ENCODE peak calls at places on chromosomes 1 and 21, in ten cellular contexts. E, L, C, B, P, D, W, N, X and A are unnamed samples.

GRCh38 chr1:161088587-161089110 is 709 bp downstream of the NECTIN4 start:
- DNase-seq in E (peak; percentile 63), L (peak; percentile 78), C (no peak), B (no peak), P (no peak), D (peak; percentile 89), W (no peak), N (no peak), X (no peak), A (no peak)

GRCh38 chr21:16085436-16085835 is 355.7 kb downstream of the USP25 start:
- DNase-seq in E (peak; percentile 39), L (peak; percentile 81), C (peak; percentile 29), B (no peak), P (no peak), D (no peak), W (no peak), N (no peak), X (no peak), A (no peak)

GRCh38 chr1:94160811-94161210 is 39.9 kb upstream of the ABCA4 start:
- DNase-seq in E (peak; percentile 86), L (peak; percentile 90), C (peak; percentile 59), B (peak; percentile 43), P (no peak), D (peak; percentile 32), W (peak; percentile 92), N (no peak), X (peak; percentile 4), A (no peak)

GRCh38 chr1:4603317-4604110 is 50.9 kb upstream of the AJAP1 start:
- DNase-seq in E (no peak), L (no peak), C (no peak), B (no peak), P (no peak), D (peak; percentile 53), W (no peak), N (no peak), X (no peak), A (no peak)

GRCh38 chr1:157732755-157733154 is 32.2 kb upstream of the FCRL3 start:
- DNase-seq in E (no peak), L (no peak), C (no peak), B (no peak), P (no peak), D (no peak), W (no peak), N (no peak), X (no peak), A (no peak)

GRCh38 chr1:26723013-26723991 is 27.5 kb downstream of the ARID1A start:
- DNase-seq in E (peak; percentile 99), L (peak; percentile 99), C (peak; percentile 98), B (peak; percentile 21), P (peak; percentile 86), D (peak; percentile 93), W (peak; percentile 98), N (peak; percentile 26), X (peak; percentile 45), A (peak; percentile 36)

GRCh38 chr1:12434686-12435085 is 183.3 kb downstream of the DHRS3 start:
- DNase-seq in E (no peak), L (no peak), C (no peak), B (no peak), P (no peak), D (no peak), W (no peak), N (no peak), X (no peak), A (no peak)

GRCh38 chr1:158945061-158945460 is 13.7 kb downstream of the PYHIN1 start:
- DNase-seq in E (no peak), L (no peak), C (no peak), B (no peak), P (no peak), D (no peak), W (no peak), N (no peak), X (no peak), A (peak; percentile 20)

DNA sequence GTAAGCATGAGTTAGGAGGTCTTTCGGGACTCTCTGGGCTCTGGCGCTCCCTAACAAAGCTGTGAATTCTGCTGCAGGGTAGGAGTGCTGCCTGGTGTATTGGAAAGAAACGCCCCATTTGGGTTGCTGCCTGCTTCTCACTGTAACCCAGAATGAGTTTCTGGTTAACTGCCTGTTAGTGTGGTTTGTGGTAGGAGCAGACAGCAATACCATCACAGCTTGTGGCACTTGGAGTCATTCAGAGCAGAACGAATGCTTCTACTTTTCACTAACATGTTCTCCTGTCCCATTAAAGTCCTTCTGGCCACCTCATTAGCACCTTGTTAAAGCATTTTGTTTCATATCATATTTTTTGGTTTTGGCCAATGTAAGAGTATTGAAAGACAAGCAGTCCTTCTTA is 18.1 kb downstream of the MAP3K7CL start:
- DNase-seq in E (peak; percentile 64), L (peak; percentile 87), C (peak; percentile 75), B (no peak), P (no peak), D (peak; percentile 83), W (no peak), N (no peak), X (no peak), A (no peak)
- H2AFZ ChIP-seq in E (no peak overlapping the region), L (peak overlapping the region; percentile 7), C (no peak overlapping the region), B (no peak overlapping the region), P (no peak overlapping the region), D (peak overlapping the region; percentile 80), W (no peak overlapping the region), N (no peak overlapping the region), X (no peak overlapping the region), A (no peak overlapping the region)

GRCh38 chr1:117976381-117976780 is 46.8 kb downstream of the WDR3 start:
- DNase-seq in E (no peak), L (no peak), C (no peak), B (no peak), P (no peak), D (no peak), W (no peak), N (no peak), X (no peak), A (no peak)
- H2AFZ ChIP-seq in E (no peak overlapping the region), L (no peak overlapping the region), C (no peak overlapping the region), B (no peak overlapping the region), P (no peak overlapping the region), D (no peak overlapping the region), W (no peak overlapping the region), N (no peak overlapping the region), X (no peak overlapping the region), A (no peak overlapping the region)

GRCh38 chr21:28635541-28635940 is 357.1 kb downstream of the LTN1 start:
- DNase-seq in E (no peak), L (no peak), C (no peak), B (no peak), P (no peak), D (peak; percentile 37), W (no peak), N (no peak), X (no peak), A (no peak)

GRCh38 chr21:28632718-28633408 is 359.8 kb downstream of the LTN1 start:
- DNase-seq in E (peak; percentile 83), L (peak; percentile 81), C (peak; percentile 55), B (no peak), P (no peak), D (peak; percentile 97), W (peak; percentile 60), N (no peak), X (peak; percentile 1), A (no peak)

GRCh38 chr21:28636988-28637691 is 355.5 kb downstream of the LTN1 start:
- DNase-seq in E (peak; percentile 94), L (peak; percentile 81), C (peak; percentile 79), B (no peak), P (no peak), D (peak; percentile 95), W (peak; percentile 14), N (no peak), X (peak; percentile 42), A (no peak)

GRCh38 chr21:28639742-28640141 is 352.9 kb downstream of the LTN1 start:
- DNase-seq in E (no peak), L (peak; percentile 71), C (peak; percentile 28), B (no peak), P (no peak), D (peak; percentile 29), W (no peak), N (no peak), X (no peak), A (no peak)

DNA sequence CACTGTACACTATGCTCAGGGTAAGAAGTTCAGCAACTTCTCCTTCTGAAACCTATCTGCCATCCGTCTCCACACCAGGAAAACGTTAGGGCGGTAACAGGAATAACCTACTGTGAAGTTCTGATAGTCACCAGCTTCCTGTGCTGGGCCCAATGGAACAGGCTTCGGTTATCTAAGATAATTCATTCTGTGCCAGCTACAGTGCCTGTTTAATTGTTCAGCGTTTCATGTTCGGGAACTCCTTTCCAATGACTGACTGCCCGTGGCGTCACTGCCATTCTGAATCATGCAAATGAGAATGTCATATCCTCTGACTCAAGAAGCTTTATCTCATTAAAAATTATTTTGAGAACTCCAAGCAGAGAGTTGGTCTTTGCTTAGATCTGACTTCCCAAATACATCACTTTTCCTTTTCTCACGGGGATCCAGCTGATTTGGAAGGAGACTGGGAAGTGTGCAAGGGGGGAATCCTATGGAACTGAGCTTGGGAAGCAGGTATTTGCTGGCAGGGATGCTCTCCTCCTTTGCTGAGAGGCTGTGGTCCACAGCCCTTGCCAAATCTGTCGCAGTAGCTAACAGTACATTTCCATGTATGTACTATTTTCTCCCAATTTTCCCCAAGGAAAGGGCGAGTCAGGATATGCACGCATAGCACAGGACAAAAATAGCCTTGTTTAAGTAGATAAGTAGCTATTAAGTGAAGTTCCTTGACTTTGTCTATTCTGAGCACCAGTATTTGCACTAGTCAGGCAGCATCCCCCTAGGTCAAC is 358.7 kb downstream of the LTN1 start:
- DNase-seq in E (peak; percentile 95), L (peak; percentile 93), C (peak; percentile 75), B (no peak), P (no peak), D (peak; percentile 89), W (peak; percentile 46), N (no peak), X (no peak), A (no peak)
- H2AFZ ChIP-seq in E (peak overlapping the region; percentile 64), L (peak overlapping the region; percentile 18), C (peak overlapping the region; percentile 67), B (no peak overlapping the region), P (peak overlapping the region; percentile 5), D (peak overlapping the region; percentile 44), W (no peak overlapping the region), N (no peak overlapping the region), X (no peak overlapping the region), A (no peak overlapping the region)

GRCh38 chr1:184836081-184836480 is 81.4 kb upstream of the EDEM3 start:
- DNase-seq in E (no peak), L (no peak), C (no peak), B (no peak), P (no peak), D (no peak), W (no peak), N (no peak), X (no peak), A (no peak)

GRCh38 chr1:184838374-184838995 is 83.8 kb upstream of the EDEM3 start:
- DNase-seq in E (peak; percentile 95), L (peak; percentile 99), C (peak; percentile 90), B (no peak), P (peak; percentile 9), D (peak; percentile 95), W (peak; percentile 83), N (no peak), X (peak; percentile 72), A (no peak)

GRCh38 chr1:184832517-184832916 is 77.9 kb upstream of the EDEM3 start:
- DNase-seq in E (no peak), L (no peak), C (no peak), B (no peak), P (no peak), D (no peak), W (no peak), N (no peak), X (no peak), A (no peak)

GRCh38 chr1:184840596-184840995 is 85.9 kb upstream of the EDEM3 start:
- DNase-seq in E (no peak), L (no peak), C (no peak), B (no peak), P (no peak), D (no peak), W (no peak), N (no peak), X (no peak), A (no peak)

GRCh38 chr1:184836934-184837698 is 82.5 kb upstream of the EDEM3 start:
- DNase-seq in E (no peak), L (no peak), C (no peak), B (no peak), P (no peak), D (no peak), W (no peak), N (peak; percentile 77), X (no peak), A (peak; percentile 6)
- H2AFZ ChIP-seq in E (no peak overlapping the region), L (no peak overlapping the region), C (no peak overlapping the region), B (no peak overlapping the region), P (no peak overlapping the region), D (no peak overlapping the region), W (no peak overlapping the region), N (no peak overlapping the region), X (no peak overlapping the region), A (no peak overlapping the region)